ENCODE peak calls at places on chromosomes 1 and 21, in five cellular contexts. One of them, this sample, is unnamed.

GRCh38 chr21:36839735-36840134 is 126.7 kb downstream of the HLCS start:
- DNase-seq in stomach: no peak
- DNase-seq in AG04450: no peak
- DNase-seq in lower lobe of right lung: no peak
- DNase-seq in esophagus muscularis mucosa: no peak
- DNase-seq in this sample: no peak

GRCh38 chr21:34526618-34527290 is 14.7 kb upstream of the KCNE1 start:
- DNase-seq in stomach: peak; percentile 77
- DNase-seq in AG04450: peak; percentile 100
- DNase-seq in lower lobe of right lung: peak; percentile 62
- DNase-seq in esophagus muscularis mucosa: peak; percentile 95
- DNase-seq in this sample: peak; percentile 82

GRCh38 chr1:44035726-44036408 is 4.6 kb upstream of the SLC6A9 start:
- DNase-seq in stomach: no peak
- DNase-seq in AG04450: no peak
- DNase-seq in lower lobe of right lung: no peak
- DNase-seq in esophagus muscularis mucosa: no peak
- DNase-seq in this sample: no peak

GRCh38 chr21:33117268-33117888 is 47.4 kb downstream of the OLIG1 start:
- DNase-seq in stomach: no peak
- DNase-seq in AG04450: no peak
- DNase-seq in lower lobe of right lung: no peak
- DNase-seq in esophagus muscularis mucosa: no peak
- DNase-seq in this sample: no peak

GRCh38 chr1:208254376-208254775 is 10.2 kb upstream of the PLXNA2 start:
- DNase-seq in stomach: no peak
- DNase-seq in AG04450: no peak
- DNase-seq in lower lobe of right lung: no peak
- DNase-seq in esophagus muscularis mucosa: no peak
- DNase-seq in this sample: no peak

GRCh38 chr21:41631564-41632461 is 123.9 kb upstream of the TMPRSS2 start:
- DNase-seq in stomach: peak; percentile 70
- DNase-seq in AG04450: no peak
- DNase-seq in lower lobe of right lung: peak; percentile 75
- DNase-seq in esophagus muscularis mucosa: no peak
- DNase-seq in this sample: peak; percentile 74

GRCh38 chr21:28776251-28776650 is 216.4 kb downstream of the LTN1 start:
- DNase-seq in stomach: no peak
- DNase-seq in AG04450: peak; percentile 74
- DNase-seq in lower lobe of right lung: no peak
- DNase-seq in esophagus muscularis mucosa: no peak
- DNase-seq in this sample: no peak

GRCh38 chr1:170285027-170285426 is 139.3 kb downstream of the NTMT2 start:
- DNase-seq in stomach: no peak
- DNase-seq in AG04450: no peak
- DNase-seq in lower lobe of right lung: no peak
- DNase-seq in esophagus muscularis mucosa: no peak
- DNase-seq in this sample: no peak

GRCh38 chr1:210328746-210329488 is at the start of gene HHAT:
- DNase-seq in stomach: peak; percentile 79
- DNase-seq in AG04450: peak; percentile 24
- DNase-seq in lower lobe of right lung: peak; percentile 93
- DNase-seq in esophagus muscularis mucosa: no peak
- DNase-seq in this sample: peak; percentile 71

GRCh38 chr1:224106568-224107281 is 7.2 kb upstream of the FBXO28 start:
- DNase-seq in stomach: peak; percentile 29
- DNase-seq in AG04450: no peak
- DNase-seq in lower lobe of right lung: no peak
- DNase-seq in esophagus muscularis mucosa: peak; percentile 66
- DNase-seq in this sample: no peak
- H3K27ac ChIP-seq in stomach: no peak overlapping the region
- H3K27ac ChIP-seq in AG04450: no peak overlapping the region
- H3K27ac ChIP-seq in lower lobe of right lung: peak overlapping the region; percentile 24
- H3K27ac ChIP-seq in esophagus muscularis mucosa: no peak overlapping the region
- H3K27ac ChIP-seq in this sample: no peak overlapping the region

DNA sequence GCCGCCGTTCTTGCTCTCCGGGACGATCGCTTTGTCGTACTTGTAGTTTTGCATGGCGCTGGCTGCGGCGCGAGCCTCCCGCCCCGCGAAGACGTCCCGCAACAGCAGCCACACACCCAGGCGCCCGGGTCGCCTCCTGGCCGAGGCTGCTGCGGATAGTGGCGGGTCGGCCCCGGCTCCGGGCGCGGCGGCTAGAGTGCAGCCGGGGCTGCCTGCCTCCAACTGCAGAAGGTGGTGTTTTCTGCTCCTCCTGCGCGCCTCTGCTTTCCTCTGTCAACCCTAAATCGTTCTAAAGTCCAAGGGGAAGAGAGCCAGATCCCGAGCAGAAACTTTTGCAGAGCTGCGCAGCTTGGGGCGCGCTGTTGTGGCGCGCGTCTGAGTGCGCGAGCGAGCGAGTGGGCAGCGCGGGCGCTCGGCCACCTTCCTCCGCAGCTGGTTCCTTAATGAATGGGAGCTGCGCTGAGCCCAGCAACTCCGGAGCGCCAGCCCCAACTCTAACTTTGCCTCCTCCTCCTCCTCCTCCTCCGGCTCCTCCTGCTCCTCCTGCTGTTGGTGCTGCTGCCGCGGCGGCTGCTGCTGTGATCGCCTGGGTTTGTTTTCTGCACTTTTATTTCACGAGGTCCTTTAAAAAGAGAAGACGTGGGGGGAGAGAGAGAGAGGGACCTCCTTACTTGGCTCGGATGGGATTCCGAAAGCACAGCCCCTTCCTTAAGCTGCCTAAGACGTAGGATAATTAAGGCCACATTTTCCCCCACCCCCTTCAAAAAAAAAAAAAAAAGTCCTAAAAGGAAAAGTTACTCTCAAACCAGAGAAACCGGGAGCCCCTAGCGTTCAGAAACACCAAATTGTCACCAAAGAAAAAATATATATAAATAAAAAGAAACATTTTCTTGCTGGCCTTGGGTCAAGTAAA is at the start of gene PLPP3:
- DNase-seq in stomach: peak; percentile 87
- DNase-seq in AG04450: peak; percentile 91
- DNase-seq in lower lobe of right lung: peak; percentile 90
- DNase-seq in esophagus muscularis mucosa: peak; percentile 98
- DNase-seq in this sample: peak; percentile 83
- H3K4me3 ChIP-seq in stomach: peak within 1 kb of the TSS; percentile 83
- H3K4me3 ChIP-seq in AG04450: peak within 1 kb of the TSS; percentile 100
- H3K4me3 ChIP-seq in lower lobe of right lung: peak within 1 kb of the TSS; percentile 89
- H3K4me3 ChIP-seq in esophagus muscularis mucosa: peak within 1 kb of the TSS; percentile 87
- H3K4me3 ChIP-seq in this sample: peak within 1 kb of the TSS; percentile 92

GRCh38 chr21:45391743-45392079 is 13.3 kb upstream of the COL18A1 start:
- DNase-seq in stomach: no peak
- DNase-seq in AG04450: no peak
- DNase-seq in lower lobe of right lung: peak; percentile 15
- DNase-seq in esophagus muscularis mucosa: no peak
- DNase-seq in this sample: no peak

GRCh38 chr21:45396620-45396995 is 8.4 kb upstream of the COL18A1 start:
- DNase-seq in stomach: no peak
- DNase-seq in AG04450: no peak
- DNase-seq in lower lobe of right lung: peak; percentile 7
- DNase-seq in esophagus muscularis mucosa: no peak
- DNase-seq in this sample: no peak

GRCh38 chr21:45393021-45393420 is 11.9 kb upstream of the COL18A1 start:
- DNase-seq in stomach: no peak
- DNase-seq in AG04450: no peak
- DNase-seq in lower lobe of right lung: peak; percentile 33
- DNase-seq in esophagus muscularis mucosa: no peak
- DNase-seq in this sample: peak; percentile 47

GRCh38 chr21:45392206-45392971 is 12.6 kb upstream of the COL18A1 start:
- DNase-seq in stomach: no peak
- DNase-seq in AG04450: no peak
- DNase-seq in lower lobe of right lung: no peak
- DNase-seq in esophagus muscularis mucosa: no peak
- DNase-seq in this sample: peak; percentile 34

DNA sequence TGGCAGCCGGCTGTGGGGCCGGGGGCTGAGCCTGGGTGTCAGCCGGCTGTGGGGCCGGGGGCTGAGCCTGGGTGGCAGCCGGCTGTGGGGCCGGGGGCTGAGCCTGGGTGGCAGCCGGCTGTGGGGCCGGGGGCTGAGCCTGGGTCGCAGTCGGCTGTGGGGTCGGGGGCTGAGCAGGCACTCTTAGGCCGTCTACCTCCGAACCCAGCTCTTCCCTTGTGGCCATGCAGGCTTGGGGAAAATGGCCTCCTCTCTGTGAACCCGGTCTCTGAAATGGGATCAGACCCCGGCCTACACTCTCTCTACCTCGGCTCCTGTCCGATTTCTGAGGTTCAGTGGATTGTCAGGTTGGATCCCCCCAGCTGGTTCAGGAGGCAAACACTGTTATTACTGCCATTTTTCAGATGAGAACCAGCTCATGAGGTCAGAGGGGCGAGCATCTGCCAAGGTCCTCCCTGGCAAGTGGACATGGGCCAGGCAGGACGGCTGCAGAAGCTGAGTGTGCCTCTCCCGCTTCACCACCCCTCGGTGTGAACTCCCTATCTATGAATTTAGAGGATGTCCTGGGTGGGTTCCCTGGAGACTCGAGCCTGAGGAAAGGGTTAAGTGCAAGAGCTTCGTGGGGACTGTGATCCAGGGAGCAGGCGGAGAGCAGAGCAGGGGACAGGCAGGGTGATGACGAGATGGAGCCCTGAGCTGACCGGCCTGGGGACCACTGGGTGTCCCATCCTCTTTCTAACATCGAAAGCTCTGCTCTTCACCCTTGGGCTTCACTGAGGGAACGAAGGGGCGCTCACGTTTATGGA is 10.9 kb upstream of the COL18A1 start:
- DNase-seq in stomach: no peak
- DNase-seq in AG04450: no peak
- DNase-seq in lower lobe of right lung: peak; percentile 36
- DNase-seq in esophagus muscularis mucosa: no peak
- DNase-seq in this sample: peak; percentile 5
- H3K27me3 ChIP-seq in stomach: no peaks in the 10 kb centered on the region
- H3K27me3 ChIP-seq in AG04450: peaks cover 7% of the 10 kb centered on the region
- H3K27me3 ChIP-seq in lower lobe of right lung: no peaks in the 10 kb centered on the region
- H3K27me3 ChIP-seq in esophagus muscularis mucosa: no peaks in the 10 kb centered on the region
- H3K27me3 ChIP-seq in this sample: no peaks in the 10 kb centered on the region

DNA sequence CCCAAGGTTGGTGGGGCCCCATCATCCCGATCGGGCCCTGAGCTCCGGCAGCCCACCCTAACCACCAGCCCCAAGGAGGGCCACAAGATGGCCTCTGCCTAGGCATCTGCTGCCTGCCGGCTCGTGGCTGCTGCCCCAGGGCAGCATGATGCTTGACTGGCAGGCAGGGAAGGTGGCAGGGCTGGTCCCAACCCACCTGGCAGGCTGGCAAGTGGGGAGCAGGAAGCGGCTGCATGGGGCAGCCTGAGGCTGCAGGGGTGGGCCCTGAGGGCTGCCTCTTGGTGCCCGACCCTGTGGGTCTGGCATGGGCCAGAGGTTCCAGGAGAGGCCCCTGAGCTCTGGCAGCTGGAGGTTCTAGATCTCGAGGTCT is 774 bp upstream of the GJC2 start:
- DNase-seq in stomach: no peak
- DNase-seq in AG04450: no peak
- DNase-seq in lower lobe of right lung: no peak
- DNase-seq in esophagus muscularis mucosa: no peak
- DNase-seq in this sample: peak; percentile 10
- H3K27ac ChIP-seq in stomach: peak overlapping the region; percentile 47
- H3K27ac ChIP-seq in AG04450: peak overlapping the region; percentile 84
- H3K27ac ChIP-seq in lower lobe of right lung: peak overlapping the region; percentile 88
- H3K27ac ChIP-seq in esophagus muscularis mucosa: peak overlapping the region; percentile 87
- H3K27ac ChIP-seq in this sample: no peak overlapping the region

DNA sequence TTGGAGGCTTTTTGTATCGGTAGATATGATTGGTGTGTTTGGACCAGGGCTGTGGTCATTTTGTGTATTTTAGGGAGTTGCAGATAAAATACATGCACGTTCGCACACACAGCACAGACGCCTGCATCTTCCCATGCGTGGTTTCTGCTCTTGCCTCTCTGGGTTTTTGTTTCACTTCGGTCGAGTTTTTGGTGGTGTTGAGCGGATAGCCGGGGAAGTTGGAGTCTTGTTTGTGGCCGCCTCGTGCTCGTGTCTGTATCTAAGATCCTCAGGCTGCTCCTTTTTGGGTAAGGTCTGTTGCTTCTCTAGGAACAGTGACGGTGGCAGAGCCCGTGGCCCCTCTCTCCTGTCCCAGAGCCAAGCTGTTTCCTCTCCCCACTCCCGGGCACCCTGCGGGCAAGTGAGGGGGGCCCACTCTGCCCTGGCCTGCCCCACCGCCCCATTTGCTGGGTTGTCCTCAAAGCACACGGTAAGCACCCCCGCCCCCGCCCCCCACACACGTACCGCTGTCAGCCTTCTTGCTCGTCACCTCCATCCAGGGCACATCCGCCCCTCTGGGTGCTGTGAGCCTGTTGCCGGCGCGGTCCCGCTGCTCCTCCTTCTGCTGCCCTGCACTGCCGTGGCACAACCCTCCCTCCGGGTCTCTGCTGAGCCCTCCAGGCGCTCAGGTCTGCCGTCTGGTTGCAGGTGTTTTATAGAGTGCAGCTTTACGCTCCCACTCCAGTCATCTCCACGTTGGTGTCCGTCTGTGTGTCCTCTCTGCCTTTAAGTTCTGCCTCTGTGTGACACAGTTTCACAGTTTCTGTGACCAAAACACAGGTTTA is 51.9 kb downstream of the AGPAT3 start:
- DNase-seq in stomach: no peak
- DNase-seq in AG04450: no peak
- DNase-seq in lower lobe of right lung: peak; percentile 46
- DNase-seq in esophagus muscularis mucosa: no peak
- DNase-seq in this sample: no peak
- H3K4me3 ChIP-seq in stomach: peak overlapping the region; percentile 42
- H3K4me3 ChIP-seq in AG04450: peak overlapping the region; percentile 35
- H3K4me3 ChIP-seq in lower lobe of right lung: peak overlapping the region; percentile 49
- H3K4me3 ChIP-seq in esophagus muscularis mucosa: peak overlapping the region; percentile 47
- H3K4me3 ChIP-seq in this sample: no peak overlapping the region

GRCh38 chr1:8326265-8326664 is 8.4 kb downstream of the SLC45A1 start:
- DNase-seq in stomach: no peak
- DNase-seq in AG04450: no peak
- DNase-seq in lower lobe of right lung: no peak
- DNase-seq in esophagus muscularis mucosa: no peak
- DNase-seq in this sample: no peak
- H3K27me3 ChIP-seq in stomach: no peaks in the 10 kb centered on the region
- H3K27me3 ChIP-seq in AG04450: no peaks in the 10 kb centered on the region
- H3K27me3 ChIP-seq in lower lobe of right lung: no peaks in the 10 kb centered on the region
- H3K27me3 ChIP-seq in esophagus muscularis mucosa: no peaks in the 10 kb centered on the region
- H3K27me3 ChIP-seq in this sample: no peaks in the 10 kb centered on the region

This sample was measured in pancreas.